ENCODE peak calls at places on chromosomes 6 and 20, in six cellular contexts. Q is mesendoderm, J is psoas muscle, N is PC-3, U is cardiac muscle cell, L is GM23338. W is an unnamed sample.

GRCh38 chr6:24313477-24314141 is 44.2 kb downstream of the DCDC2 start:
- DNase-seq in N (peak; percentile 89), L (peak; percentile 66), Q (peak; percentile 68), U (peak; percentile 86), J (no peak), W (peak; percentile 75)

GRCh38 chr6:132511159-132511835 is 1.6 kb downstream of the STX7 start:
- DNase-seq in Q (no peak), U (peak; percentile 22), N (no peak), J (no peak), L (no peak), W (no peak)

GRCh38 chr6:116461563-116462507 is 660 bp downstream of the CALHM6 start:
- DNase-seq in L (peak; percentile 91), Q (peak; percentile 90), N (no peak), U (peak; percentile 78), J (peak; percentile 79), W (peak; percentile 15)

GRCh38 chr6:18473765-18474164 is 86.6 kb downstream of the RNF144B start:
- DNase-seq in Q (no peak), N (no peak), U (no peak), J (no peak), L (no peak), W (no peak)

GRCh38 chr6:122580731-122581130 is 29.5 kb upstream of the PKIB start:
- DNase-seq in J (no peak), L (peak; percentile 22), N (peak; percentile 52), U (no peak), Q (peak; percentile 27), W (peak; percentile 14)

GRCh38 chr6:149895702-149896310 is 2.1 kb downstream of the RAET1E start:
- DNase-seq in U (peak; percentile 46), J (peak; percentile 81), Q (no peak), N (peak; percentile 90), L (no peak), W (peak; percentile 95)

GRCh38 chr6:149246691-149247384 is 70.7 kb upstream of the TAB2 start:
- DNase-seq in L (no peak), U (no peak), Q (no peak), N (no peak), J (no peak), W (no peak)

GRCh38 chr6:157563611-157564284 is 182.8 kb downstream of the ZDHHC14 start:
- DNase-seq in J (no peak), U (no peak), L (no peak), N (no peak), Q (no peak), W (no peak)

GRCh38 chr20:57867181-57867803 is 157.5 kb upstream of the PMEPA1 start:
- DNase-seq in Q (no peak), L (no peak), J (no peak), U (no peak), N (no peak), W (no peak)

GRCh38 chr6:79984261-79984660 is 20.2 kb upstream of the TTK start:
- DNase-seq in L (peak; percentile 56), J (no peak), N (peak; percentile 10), Q (peak; percentile 57), U (peak; percentile 33), W (peak; percentile 17)

GRCh38 chr6:34810936-34811632 is 19.2 kb downstream of the BLTP3A start:
- DNase-seq in U (no peak), N (peak; percentile 49), L (no peak), J (no peak), Q (no peak), W (no peak)

GRCh38 chr6:87789900-87790290 is 87.9 kb upstream of the AKIRIN2 start:
- DNase-seq in U (no peak), L (no peak), Q (no peak), N (no peak), J (no peak), W (no peak)

GRCh38 chr6:87791029-87791428 is 89.0 kb upstream of the AKIRIN2 start:
- DNase-seq in Q (no peak), N (no peak), L (no peak), J (no peak), U (no peak), W (no peak)

GRCh38 chr6:87793340-87793739 is 91.3 kb upstream of the AKIRIN2 start:
- DNase-seq in N (no peak), J (no peak), L (no peak), Q (no peak), U (no peak), W (no peak)

GRCh38 chr6:87791485-87791884 is 89.5 kb upstream of the AKIRIN2 start:
- DNase-seq in L (no peak), J (no peak), U (no peak), N (no peak), Q (no peak), W (no peak)

DNA sequence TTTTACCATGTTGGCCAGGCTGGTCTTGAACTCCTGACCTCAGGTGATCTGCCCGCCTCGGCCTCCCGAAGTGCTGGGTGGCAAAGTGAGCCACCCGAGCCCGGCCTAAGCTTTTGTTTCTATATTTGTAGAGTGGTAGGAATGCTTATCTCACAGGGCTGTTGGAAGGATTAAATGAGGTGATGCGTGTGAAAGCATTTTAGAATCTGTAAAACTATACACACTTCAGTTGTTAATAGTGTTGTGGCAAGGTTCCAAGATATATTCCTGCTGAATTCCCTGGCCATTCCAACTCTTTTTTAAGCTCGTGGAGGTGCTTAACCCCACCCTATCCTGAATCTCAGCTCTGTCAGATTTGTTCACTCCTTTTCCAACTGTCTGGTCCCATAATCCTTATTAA is 89.9 kb upstream of the AKIRIN2 start:
- DNase-seq in N (no peak), J (no peak), Q (no peak), U (no peak), L (no peak), W (no peak)
- H3K4me1 ChIP-seq in N (peaks cover 19% of the 10 kb centered on the region), J (no peaks in the 10 kb centered on the region), Q (peaks cover 2% of the 10 kb centered on the region), U (no peaks in the 10 kb centered on the region), L (peaks cover 35% of the 10 kb centered on the region), W (peaks cover 33% of the 10 kb centered on the region)

GRCh38 chr6:65984089-65984488 is 277.1 kb upstream of the EYS start:
- DNase-seq in Q (no peak), N (no peak), U (no peak), J (no peak), L (no peak), W (no peak)
- H3K27ac ChIP-seq in Q (no peak overlapping the region), N (no peak overlapping the region), U (no peak overlapping the region), J (no peak overlapping the region), L (no peak overlapping the region), W (no peak overlapping the region)

DNA sequence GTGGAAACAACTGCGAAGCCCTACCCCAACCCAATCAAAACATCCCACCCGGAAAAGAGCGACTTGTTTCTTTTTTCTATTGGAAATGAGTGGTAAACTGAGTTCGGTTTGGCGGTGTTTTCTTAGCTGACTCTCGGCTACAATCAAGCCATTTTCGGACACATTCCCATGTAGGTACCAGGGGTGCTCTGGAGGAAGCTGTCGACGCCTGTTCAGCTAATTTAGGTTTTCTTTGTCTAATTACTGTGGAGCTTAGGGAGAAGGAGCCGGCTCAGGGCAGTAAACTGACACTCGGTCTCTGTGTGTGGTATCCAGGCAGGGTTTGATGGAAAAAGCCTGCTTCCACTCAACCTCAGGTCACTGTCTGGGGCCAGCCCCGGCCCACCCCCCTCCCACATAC is 1.7 kb upstream of the FOXF2 start:
- DNase-seq in Q (no peak), J (no peak), L (peak; percentile 38), U (no peak), N (no peak), W (no peak)
- H3K4me3 ChIP-seq in Q (no peak overlapping the region), J (no peak overlapping the region), L (no peak overlapping the region), U (no peak overlapping the region), N (no peak overlapping the region), W (no peak overlapping the region)

GRCh38 chr6:2410982-2411381 is 165.6 kb upstream of the GMDS start:
- DNase-seq in Q (no peak), J (no peak), N (no peak), L (no peak), U (no peak), W (no peak)
- H3K4me1 ChIP-seq in Q (no peaks in the 10 kb centered on the region), J (no peaks in the 10 kb centered on the region), N (peaks cover 4% of the 10 kb centered on the region), L (no peaks in the 10 kb centered on the region), U (no peaks in the 10 kb centered on the region), W (no peaks in the 10 kb centered on the region)

W was measured in A673.